ENCODE peak calls at places on chromosome 21, in nine cellular contexts. X is hepatocyte; C is left lung; F is neural progenitor cell; V is psoas muscle; O is GM23248; U is CD4-positive, CD25-positive, alpha-beta regulatory T cell; Z is fibroblast of lung; J is IMR-90. S is an unnamed sample. For H3K4me1, the result is how much of the 10 kb centered on the place peaks cover.

GRCh38 chr21:17793675-17794123 is 25.5 kb downstream of the C21orf91 start:
- DNase-seq in Z (peak), X (no peak), J (peak), U (peak), O (peak), V (no peak), F (no peak), C (no peak), S (no peak)

GRCh38 chr21:31185663-31186062 is 147.4 kb upstream of the KRTAP19-8 start:
- DNase-seq in Z (no peak), O (no peak), F (no peak), J (no peak), V (no peak), U (peak), C (no peak), X (no peak), S (no peak)

GRCh38 chr21:14531927-14532326 is 14.2 kb downstream of the SAMSN1 start:
- DNase-seq in U (no peak), Z (no peak), V (no peak), X (no peak), F (no peak), C (no peak), O (no peak), J (no peak), S (no peak)

GRCh38 chr21:16418211-16418610 is 688.4 kb downstream of the USP25 start:
- DNase-seq in J (no peak), U (no peak), O (peak), F (no peak), V (no peak), X (no peak), Z (peak), C (no peak), S (no peak)

GRCh38 chr21:18549214-18549905 is 145.8 kb upstream of the TMPRSS15 start:
- DNase-seq in J (no peak), Z (peak), F (no peak), X (no peak), O (no peak), U (no peak), C (no peak), V (no peak), S (no peak)

GRCh38 chr21:35039595-35040291 is 9.4 kb downstream of the RUNX1 start:
- DNase-seq in U (no peak), C (no peak), O (no peak), J (no peak), X (no peak), V (no peak), F (no peak), Z (no peak), S (no peak)

GRCh38 chr21:31103163-31103562 is 64.9 kb upstream of the KRTAP19-8 start:
- DNase-seq in V (no peak), C (no peak), F (no peak), Z (no peak), X (no peak), O (no peak), J (no peak), U (peak), S (no peak)

GRCh38 chr21:34801519-34802132 is 132.8 kb downstream of the CLIC6 start:
- DNase-seq in C (no peak), O (no peak), X (peak), Z (no peak), F (no peak), J (no peak), U (peak), V (no peak), S (peak)

GRCh38 chr21:28675265-28676041 is 317.2 kb downstream of the LTN1 start:
- DNase-seq in J (no peak), X (no peak), Z (peak), O (peak), U (no peak), C (no peak), V (no peak), F (no peak), S (no peak)

GRCh38 chr21:15063821-15064575 is 802 bp downstream of the NRIP1 start:
- DNase-seq in F (peak), O (peak), X (peak), J (no peak), U (peak), Z (peak), C (peak), V (peak), S (no peak)

GRCh38 chr21:21715286-21715969 is 717.2 kb downstream of the NCAM2 start:
- DNase-seq in O (peak), F (no peak), Z (peak), U (no peak), C (no peak), X (no peak), J (peak), V (no peak), S (no peak)

GRCh38 chr21:27134513-27134912 is 167.6 kb upstream of the ADAMTS5 start:
- DNase-seq in X (no peak), U (no peak), F (no peak), V (no peak), C (no peak), J (peak), Z (peak), O (no peak), S (no peak)

GRCh38 chr21:25421327-25422028 is 185.8 kb downstream of the MRPL39 start:
- DNase-seq in O (peak), J (peak), Z (peak), V (no peak), C (no peak), X (peak), F (peak), U (peak), S (no peak)

DNA sequence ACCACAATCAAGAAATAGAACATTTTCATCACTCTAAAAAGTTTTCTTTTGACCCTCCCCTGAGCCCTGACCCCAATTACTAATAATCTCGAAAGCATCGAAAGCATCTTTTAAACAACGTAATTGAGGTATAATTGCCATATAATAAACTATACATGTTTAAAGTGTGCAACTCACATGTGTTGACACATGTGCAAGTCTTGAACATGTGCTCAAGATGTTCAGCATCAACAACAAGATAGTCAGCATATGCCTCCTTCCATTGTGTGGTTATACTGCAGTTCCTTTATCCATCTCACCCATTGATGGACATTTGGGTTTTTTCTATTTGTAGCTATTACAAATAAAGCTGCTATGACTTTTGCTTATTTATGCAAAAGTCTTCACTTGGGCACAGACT is 90.7 kb downstream of the RIPK4 start:
- DNase-seq in C (no peak), Z (no peak), U (no peak), J (no peak), O (no peak), X (no peak), V (no peak), F (no peak), S (no peak)
- H3K4me1 ChIP-seq in C (under half), Z (under half), U (under half), J (under half), O (under half), X (under half), V (under half), F (under half), S (under half)

DNA sequence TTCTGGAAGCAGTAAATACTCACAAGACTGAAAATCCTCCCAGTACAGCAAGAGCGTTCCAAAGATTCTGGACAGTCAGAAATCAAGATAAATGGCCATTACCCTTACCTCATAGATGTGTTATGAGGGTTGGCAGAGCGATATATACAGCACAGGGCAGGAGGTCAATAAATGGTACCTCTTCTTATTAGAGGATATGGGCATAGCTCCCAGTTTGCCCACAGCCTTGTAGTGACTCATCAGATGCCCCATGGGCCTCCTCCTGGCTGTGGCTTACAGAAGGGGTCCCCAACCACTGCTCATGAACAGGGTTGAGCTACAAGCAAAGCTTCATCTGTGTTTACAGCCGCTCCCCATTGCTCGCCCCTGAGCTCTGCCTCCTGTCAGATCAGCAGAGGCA is 7.3 kb upstream of the IFNGR2 start:
- DNase-seq in O (peak), V (no peak), F (no peak), J (peak), U (no peak), C (no peak), Z (peak), X (no peak), S (no peak)
- H3K4me1 ChIP-seq in O (under half), V (under half), F (under half), J (under half), U (under half), C (half or more), Z (under half), X (under half), S (under half)

DNA sequence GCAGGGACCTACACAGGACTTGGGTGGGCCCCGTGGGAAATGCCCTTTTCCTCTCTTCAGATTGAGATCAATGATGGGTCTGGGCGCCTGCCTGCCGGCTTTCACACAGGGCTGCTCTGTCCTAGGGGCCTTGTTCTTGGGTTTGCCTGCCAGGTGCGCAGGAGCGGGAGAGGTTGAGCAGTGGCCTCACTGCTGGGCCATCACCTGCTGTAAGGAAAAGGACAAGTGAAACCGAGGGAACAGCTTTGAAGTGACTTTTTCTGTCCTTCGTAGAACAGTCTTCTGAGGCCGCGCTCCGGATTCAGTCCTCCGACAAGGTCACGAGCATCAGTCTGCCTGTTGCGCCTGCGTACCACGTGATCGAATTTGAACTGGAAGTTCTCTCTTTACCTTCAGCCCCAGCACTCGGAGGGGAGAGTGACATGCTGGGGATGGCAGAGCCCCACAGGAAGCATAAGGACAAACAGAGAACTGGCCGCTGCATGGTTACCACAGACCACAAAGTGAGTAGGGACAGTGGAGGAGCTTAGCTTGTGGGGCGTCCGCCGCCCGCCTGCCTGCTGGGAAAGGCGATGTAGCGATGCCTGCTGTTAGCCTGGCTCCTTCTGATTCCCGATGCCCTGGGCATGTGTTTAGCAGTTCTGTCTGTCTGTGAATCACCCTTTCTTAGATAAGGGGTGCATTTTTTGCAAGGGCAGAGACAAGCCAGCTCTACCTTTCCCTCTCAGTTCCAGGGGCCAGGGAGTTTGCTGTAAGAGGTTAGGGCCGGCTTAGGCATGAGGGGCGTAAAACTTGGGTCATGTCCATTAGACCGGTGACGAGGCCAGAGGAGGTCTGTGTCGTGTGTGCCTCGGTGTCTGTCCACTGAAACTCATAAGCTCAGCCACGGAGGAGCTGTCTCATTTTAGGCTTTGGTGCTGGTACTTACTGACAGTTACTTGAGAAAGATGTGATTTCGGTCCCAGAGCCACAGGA is 19.5 kb upstream of the PWP2 start:
- DNase-seq in U (no peak), C (no peak), V (no peak), O (no peak), X (no peak), F (no peak), Z (no peak), J (no peak), S (no peak)
- H3K4me1 ChIP-seq in U (half or more), C (half or more), V (under half), O (under half), X (under half), F (under half), Z (under half), J (under half), S (under half)

DNA sequence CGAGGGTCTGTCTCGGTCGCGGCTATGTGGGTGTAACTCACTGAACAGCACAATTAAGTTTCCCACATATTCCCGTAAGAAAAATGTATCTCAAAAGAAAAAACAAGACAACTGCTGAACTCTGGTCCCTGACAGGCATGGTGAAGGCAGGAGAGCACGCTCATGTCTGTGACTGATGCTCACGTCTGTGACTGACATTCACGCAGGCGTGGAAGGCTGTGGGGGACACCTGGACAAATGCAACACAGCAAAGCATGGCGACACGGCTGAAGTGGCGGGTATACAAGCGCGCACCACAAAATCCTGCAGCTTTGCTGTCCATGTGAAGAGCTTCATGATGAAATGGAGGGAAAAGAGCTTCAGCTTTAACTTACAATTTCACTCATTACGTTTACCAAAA is 6.0 kb downstream of the PTTG1IP start:
- DNase-seq in V (no peak), C (no peak), U (no peak), Z (no peak), J (no peak), O (no peak), F (no peak), X (no peak), S (no peak)
- H3K4me1 ChIP-seq in V (half or more), C (half or more), U (half or more), Z (under half), J (under half), O (half or more), F (under half), X (under half), S (half or more)

GRCh38 chr21:46097826-46098286 is at the start of gene COL6A2:
- DNase-seq in O (peak), X (peak), F (peak), J (peak), V (peak), U (peak), C (peak), Z (peak), S (peak)
- H3K4me1 ChIP-seq in O (under half), X (under half), F (under half), J (under half), V (under half), U (under half), C (under half), Z (under half), S (under half)

GRCh38 chr21:37380349-37381323 is 14.1 kb downstream of the DYRK1A start:
- DNase-seq in Z (no peak), J (no peak), V (peak), O (no peak), U (no peak), C (no peak), X (no peak), F (peak), S (no peak)
- H3K4me1 ChIP-seq in Z (under half), J (under half), V (half or more), O (under half), U (half or more), C (half or more), X (under half), F (half or more), S (under half)

GRCh38 chr21:39050839-39051560 is 132.3 kb downstream of the PSMG1 start:
- DNase-seq in C (no peak), U (no peak), F (no peak), V (no peak), Z (no peak), X (no peak), O (peak), J (no peak), S (peak)

GRCh38 chr21:39046236-39046911 is 136.9 kb downstream of the PSMG1 start:
- DNase-seq in F (no peak), X (no peak), U (no peak), V (no peak), O (no peak), J (no peak), Z (no peak), C (no peak), S (no peak)

GRCh38 chr21:39048574-39048973 is 134.7 kb downstream of the PSMG1 start:
- DNase-seq in Z (peak), F (no peak), J (peak), X (no peak), O (peak), C (no peak), U (no peak), V (no peak), S (peak)

GRCh38 chr21:39047046-39047445 is 136.2 kb downstream of the PSMG1 start:
- DNase-seq in U (no peak), X (no peak), J (no peak), V (no peak), Z (no peak), O (no peak), F (no peak), C (no peak), S (no peak)

DNA sequence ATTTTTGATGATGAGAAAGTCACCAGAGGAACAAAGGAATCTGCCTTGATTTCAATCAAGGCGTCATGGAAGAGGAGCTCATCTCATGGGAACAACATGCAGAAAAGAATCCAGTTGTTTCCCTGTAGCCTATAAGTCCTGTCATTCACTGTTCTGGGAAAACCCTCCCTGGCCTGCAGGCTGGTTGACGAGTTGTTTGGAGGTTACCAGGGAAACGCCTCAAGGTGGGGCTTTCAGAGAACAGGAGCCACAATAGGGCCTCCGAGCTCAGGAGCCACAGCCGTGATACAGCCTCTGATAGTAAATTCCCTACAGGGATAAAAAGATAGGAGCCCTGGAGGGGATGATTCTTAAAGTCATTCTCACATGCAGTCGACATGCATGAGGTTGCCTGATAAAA is 135.2 kb downstream of the PSMG1 start:
- DNase-seq in X (peak), U (no peak), Z (peak), V (no peak), O (no peak), C (no peak), J (peak), F (peak), S (peak)
- H3K4me1 ChIP-seq in X (under half), U (under half), Z (under half), V (under half), O (under half), C (under half), J (under half), F (under half), S (under half)

DNA sequence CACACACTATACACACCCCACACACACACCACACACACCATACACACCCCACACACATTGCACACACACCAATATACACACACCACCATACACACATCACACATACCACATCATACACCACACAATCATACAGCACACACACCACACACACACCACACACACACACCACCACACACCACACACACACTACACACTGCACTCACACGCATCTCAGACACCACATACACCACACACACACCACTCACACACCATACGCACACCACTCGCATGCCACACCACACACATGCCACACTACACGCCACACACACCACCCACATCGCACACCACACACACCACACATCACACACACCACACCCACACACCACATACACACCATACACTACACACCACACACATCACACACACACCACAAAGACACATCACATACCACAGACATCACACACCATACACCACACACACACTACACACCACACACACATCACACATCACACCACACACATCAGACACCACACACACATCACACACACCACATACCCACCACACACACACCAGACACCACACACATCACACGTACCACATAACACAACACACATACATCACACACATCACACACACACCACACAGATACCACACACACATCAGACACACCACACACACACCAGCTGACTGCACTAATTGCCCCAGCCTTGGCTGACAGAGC is 54.6 kb downstream of the HSF2BP start:
- DNase-seq in J (no peak), F (no peak), O (no peak), U (no peak), X (no peak), V (no peak), Z (no peak), C (no peak), S (no peak)
- H3K4me1 ChIP-seq in J (under half), F (under half), O (under half), U (under half), X (under half), V (under half), Z (under half), C (under half), S (under half)

S was measured in ascending aorta.